ENCODE peak calls at places on chromosomes 6 and 20, in five cellular contexts. I is HepG2, F is GM12878, S is A549, T is K562. W is an unnamed sample. For H3K4me1, the result is how much of the 10 kb centered on the place peaks cover.

GRCh38 chr6:169944415-169944814 is 193.0 kb downstream of the ERMARD start:
- ATAC-seq in I (no peak), F (no peak), S (no peak), T (no peak), W (no peak)

GRCh38 chr6:25034477-25034876 is 98.7 kb upstream of the RIPOR2 start:
- ATAC-seq in I (no peak), F (peak), S (no peak), T (no peak), W (no peak)

GRCh38 chr6:118800394-118801071 is 93.4 kb upstream of the ASF1A start:
- ATAC-seq in I (peak), F (peak), S (peak), T (peak), W (peak)

GRCh38 chr6:29627762-29628418 is 5.1 kb downstream of the GABBR1 start:
- ATAC-seq in I (peak), F (peak), S (peak), T (peak), W (peak)

GRCh38 chr6:144655376-144655775 is 370.2 kb downstream of the UTRN start:
- ATAC-seq in I (no peak), F (no peak), S (no peak), T (no peak), W (no peak)

GRCh38 chr20:41347523-41348429 is 7.2 kb downstream of the LPIN3 start:
- ATAC-seq in I (no peak), F (no peak), S (no peak), T (no peak), W (no peak)

GRCh38 chr20:46014517-46015396 is 6.0 kb downstream of the MMP9 start:
- ATAC-seq in I (peak), F (no peak), S (no peak), T (no peak), W (no peak)

GRCh38 chr6:40112350-40112749 is 178.1 kb upstream of the MOCS1 start:
- ATAC-seq in I (no peak), F (no peak), S (no peak), T (peak), W (no peak)

GRCh38 chr6:2033544-2033943 is 211.9 kb downstream of the GMDS start:
- ATAC-seq in I (no peak), F (peak), S (no peak), T (no peak), W (no peak)

GRCh38 chr20:5688431-5688972 is 61.7 kb upstream of the SHLD1 start:
- ATAC-seq in I (peak), F (no peak), S (peak), T (peak), W (peak)

GRCh38 chr20:61883867-61884393 is 181.8 kb downstream of the TAF4 start:
- ATAC-seq in I (no peak), F (no peak), S (no peak), T (no peak), W (no peak)

GRCh38 chr20:41172296-41173140 is 35.2 kb downstream of the PLCG1 start:
- ATAC-seq in I (peak), F (peak), S (peak), T (peak), W (peak)

GRCh38 chr20:35315199-35316020 is 23.2 kb upstream of the FAM83C start:
- ATAC-seq in I (no peak), F (no peak), S (no peak), T (no peak), W (no peak)

GRCh38 chr6:79034865-79035264 is 43.2 kb downstream of the PHIP start:
- ATAC-seq in I (no peak), F (peak), S (no peak), T (no peak), W (no peak)

GRCh38 chr20:42945194-42945593 is 244.5 kb downstream of the PTPRT start:
- ATAC-seq in I (no peak), F (no peak), S (no peak), T (no peak), W (no peak)

GRCh38 chr6:151025076-151025475 is 159.6 kb downstream of the MTHFD1L start:
- ATAC-seq in I (no peak), F (no peak), S (no peak), T (no peak), W (no peak)
- TF ChIP-seq EP300 in I (no peak), F (no peak), S (no peak), T (no peak), W (no peak)

DNA sequence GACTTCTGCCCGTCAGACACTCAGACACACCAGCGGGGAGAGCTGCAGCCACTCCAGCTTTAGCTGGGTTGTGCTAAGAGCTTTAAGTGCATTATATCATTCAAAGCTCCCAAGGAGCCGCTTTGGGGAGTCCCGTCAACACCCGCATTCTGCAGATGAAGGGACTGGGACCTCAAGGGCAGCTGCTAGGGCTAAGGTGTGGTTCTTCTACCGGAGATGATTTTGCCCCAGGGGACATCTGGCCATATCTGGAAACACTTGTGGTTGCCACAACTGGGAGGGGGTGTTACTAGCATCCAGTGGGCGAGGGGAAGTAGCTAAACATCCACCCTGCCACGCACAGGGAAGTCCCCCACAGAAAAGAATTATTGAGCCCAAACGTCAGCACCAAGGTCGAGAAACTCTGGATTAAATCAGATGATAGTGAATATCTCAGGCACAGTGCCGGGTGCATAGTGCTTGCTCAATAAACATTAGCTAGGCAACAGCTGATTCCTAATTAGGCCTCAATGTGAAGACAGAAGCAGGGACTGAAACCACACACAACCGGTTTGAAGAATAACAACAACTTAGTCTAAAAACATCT is 29.6 kb downstream of the PMEPA1 start:
- ATAC-seq in I (no peak), F (peak), S (no peak), T (no peak), W (no peak)
- TF ChIP-seq POLR2A in I (no peak), F (no peak), S (no peak), T (no peak), W (no peak)

DNA sequence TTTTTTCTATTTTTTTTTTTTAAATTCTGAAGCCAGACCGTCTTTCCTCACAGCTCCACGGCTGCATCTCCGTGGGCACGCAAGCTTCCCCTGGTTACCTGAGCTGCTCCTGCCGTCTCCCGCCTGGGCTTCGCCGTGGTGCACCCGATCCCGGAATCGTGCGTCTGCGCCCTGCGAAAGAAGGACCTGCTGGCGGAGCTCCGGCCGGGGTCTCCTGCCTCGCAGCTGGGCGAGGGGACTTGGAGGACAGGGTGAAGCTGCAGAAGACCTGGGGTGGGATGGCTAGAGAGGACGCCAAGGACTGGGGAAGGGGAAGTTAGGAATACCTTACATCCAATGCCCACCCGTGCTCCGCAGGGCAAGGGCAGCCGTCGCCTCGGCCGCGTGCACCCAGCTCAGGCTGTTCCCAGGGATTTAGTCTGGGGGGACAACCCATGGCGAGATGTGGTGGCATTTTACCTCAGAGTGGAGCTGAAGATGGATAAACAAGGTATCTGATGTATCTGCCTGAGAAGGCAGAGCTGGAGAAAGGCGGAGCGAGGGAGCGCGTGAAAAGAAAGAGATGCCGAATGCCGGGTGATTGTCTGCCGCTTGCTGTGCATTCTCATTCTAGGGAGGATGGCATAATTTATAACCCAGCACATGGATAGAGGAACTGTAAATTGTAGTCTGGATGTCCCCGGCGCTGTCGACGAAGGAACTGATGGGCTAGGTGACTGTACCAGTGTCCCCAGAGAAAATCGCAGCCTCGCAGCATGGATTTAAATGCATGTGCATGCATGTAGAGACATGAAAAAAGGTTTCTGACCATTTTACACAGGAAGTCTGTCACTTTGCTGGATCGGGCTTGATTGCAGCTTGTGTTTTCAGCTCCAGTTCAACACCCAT is 150.0 kb downstream of the PRL start:
- ATAC-seq in I (no peak), F (no peak), S (no peak), T (no peak), W (no peak)
- H3K4me1 ChIP-seq in I (under half), F (under half), S (under half), T (under half), W (under half)

GRCh38 chr6:137277971-137278602 is 58.9 kb upstream of the IFNGR1 start:
- ATAC-seq in I (no peak), F (no peak), S (peak), T (no peak), W (no peak)
- TF ChIP-seq EP300 in I (no peak), F (no peak), S (no peak), T (no peak), W (no peak)

GRCh38 chr6:33651947-33652346 is 30.8 kb downstream of the ITPR3 start:
- ATAC-seq in I (no peak), F (no peak), S (no peak), T (no peak), W (no peak)

GRCh38 chr6:33655155-33655554 is 34.0 kb downstream of the ITPR3 start:
- ATAC-seq in I (no peak), F (no peak), S (no peak), T (no peak), W (no peak)

GRCh38 chr6:33661118-33661838 is 40.2 kb downstream of the ITPR3 start:
- ATAC-seq in I (no peak), F (no peak), S (no peak), T (no peak), W (no peak)

GRCh38 chr6:33658982-33659689 is 38.0 kb downstream of the ITPR3 start:
- ATAC-seq in I (no peak), F (no peak), S (no peak), T (no peak), W (no peak)

DNA sequence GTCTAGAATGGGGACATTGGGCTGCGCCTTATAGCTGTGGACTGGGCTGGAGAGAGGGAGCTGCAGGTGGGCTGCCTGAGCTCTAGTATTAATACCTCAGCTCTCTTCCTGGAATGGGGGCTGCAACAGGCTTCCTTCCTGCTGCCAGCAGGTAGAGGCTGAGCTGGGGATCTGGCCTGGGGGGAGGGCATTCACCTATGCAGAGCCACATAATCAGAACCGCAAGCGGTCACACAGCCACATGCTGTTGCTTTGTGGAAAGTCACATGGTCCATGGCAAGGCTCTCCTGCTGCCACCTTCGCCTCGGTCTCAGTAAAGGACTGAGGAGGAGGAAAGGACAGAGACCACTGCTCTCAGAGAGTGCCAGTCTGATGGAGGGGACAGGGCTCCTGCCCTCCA is 35.7 kb downstream of the ITPR3 start:
- ATAC-seq in I (no peak), F (no peak), S (no peak), T (no peak), W (no peak)
- TF ChIP-seq POLR2A in I (no peak), F (no peak), S (no peak), T (no peak), W (no peak)

DNA sequence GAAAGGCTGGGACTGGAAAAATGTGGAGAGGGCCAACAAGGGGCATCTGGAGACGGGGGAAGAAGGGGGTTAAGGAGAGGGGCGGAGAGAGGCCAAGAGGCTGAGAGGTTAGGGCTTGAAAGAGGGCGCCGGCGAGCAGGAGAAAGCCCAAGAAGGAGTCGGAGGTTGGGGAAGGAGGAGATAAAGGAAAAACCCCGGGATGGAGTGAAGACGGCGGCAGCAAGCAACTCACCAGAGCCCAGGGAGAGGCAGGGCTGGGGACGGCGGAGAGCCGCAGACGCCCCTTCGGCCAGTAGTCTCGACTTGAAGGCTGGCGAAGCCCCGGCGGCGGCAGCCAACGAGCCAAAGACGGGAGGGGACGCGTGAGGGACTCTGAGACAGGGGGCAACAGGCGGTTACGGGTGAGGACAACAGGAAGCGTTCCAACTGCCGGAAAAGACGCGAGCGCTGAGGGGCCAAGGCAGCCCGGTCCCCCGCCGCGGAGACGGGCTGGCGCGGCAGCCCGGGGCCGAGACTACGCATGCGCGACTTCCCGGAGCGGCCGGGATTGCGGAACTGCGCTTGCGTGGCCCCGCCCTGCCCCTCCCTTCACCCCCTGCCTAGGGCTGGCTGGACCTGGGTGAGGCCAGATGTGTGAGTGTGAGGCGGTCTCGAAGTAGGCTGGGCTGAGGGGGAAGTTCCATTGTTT is at the start of gene STK38:
- ATAC-seq in I (peak), F (peak), S (peak), T (peak), W (peak)
- H3K4me1 ChIP-seq in I (under half), F (under half), S (under half), T (under half), W (under half)

DNA sequence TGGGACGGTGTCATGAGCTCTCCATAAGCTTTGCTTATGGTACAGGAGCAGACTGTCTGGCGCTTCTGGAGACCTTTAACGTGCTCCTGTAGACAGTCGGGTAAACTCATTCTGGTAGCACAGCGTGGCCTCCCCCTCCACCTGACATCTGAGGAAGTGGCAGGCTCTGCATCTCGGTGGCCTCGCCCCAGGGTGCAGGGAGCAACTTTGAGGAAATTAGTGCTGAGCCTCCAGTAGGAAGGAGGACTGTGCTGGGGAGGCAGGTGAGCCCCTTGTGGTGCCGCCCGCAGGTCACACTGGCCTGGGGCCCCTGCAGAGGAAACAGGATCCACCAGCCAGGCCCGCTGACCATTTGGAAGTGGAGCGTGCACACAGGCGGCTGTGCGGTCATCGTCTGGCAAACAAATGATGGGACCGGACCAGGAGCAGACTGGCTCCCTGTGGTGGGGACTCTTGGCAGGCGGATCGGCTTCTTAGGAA is 57.9 kb downstream of the SYNJ2 start:
- ATAC-seq in I (peak), F (peak), S (peak), T (peak), W (no peak)
- TF ChIP-seq EP300 in I (no peak), F (no peak), S (no peak), T (no peak), W (no peak)

W was measured in gastroesophageal sphincter.